ENCODE peak calls at places on chromosomes 11 and 22, in six cellular contexts. One of them, this sample, is unnamed.

GRCh38 chr22:29706493-29706892 is 13.3 kb upstream of the CABP7 start:
- DNase-seq in fibroblast of lung: no peak
- DNase-seq in trophoblast cell: no peak
- DNase-seq in neuronal stem cell: no peak
- DNase-seq in lower lobe of right lung: no peak
- DNase-seq in GM12878: no peak
- DNase-seq in this sample: no peak

GRCh38 chr11:86476109-86476861 is 101.6 kb downstream of the CCDC81 start:
- DNase-seq in trophoblast cell: no peak
- DNase-seq in GM12878: no peak
- DNase-seq in lower lobe of right lung: no peak
- DNase-seq in neuronal stem cell: no peak
- DNase-seq in fibroblast of lung: no peak
- DNase-seq in this sample: no peak

GRCh38 chr11:99176430-99176829 is 155.7 kb downstream of the CNTN5 start:
- DNase-seq in GM12878: no peak
- DNase-seq in neuronal stem cell: no peak
- DNase-seq in lower lobe of right lung: no peak
- DNase-seq in trophoblast cell: no peak
- DNase-seq in fibroblast of lung: no peak
- DNase-seq in this sample: no peak

GRCh38 chr11:16169541-16169940 is 186.8 kb downstream of the SOX6 start:
- DNase-seq in trophoblast cell: no peak
- DNase-seq in fibroblast of lung: no peak
- DNase-seq in GM12878: no peak
- DNase-seq in lower lobe of right lung: no peak
- DNase-seq in neuronal stem cell: no peak
- DNase-seq in this sample: no peak

GRCh38 chr11:126146454-126147192 is 64.8 kb downstream of the RPUSD4 start:
- DNase-seq in lower lobe of right lung: no peak
- DNase-seq in fibroblast of lung: no peak
- DNase-seq in neuronal stem cell: peak; percentile 92
- DNase-seq in trophoblast cell: no peak
- DNase-seq in GM12878: no peak
- DNase-seq in this sample: no peak

GRCh38 chr22:31497148-31497938 is 1.0 kb downstream of the SFI1 start:
- DNase-seq in GM12878: no peak
- DNase-seq in fibroblast of lung: no peak
- DNase-seq in trophoblast cell: no peak
- DNase-seq in neuronal stem cell: no peak
- DNase-seq in lower lobe of right lung: no peak
- DNase-seq in this sample: no peak

GRCh38 chr22:44261861-44262595 is 50.7 kb downstream of the SHISAL1 start:
- DNase-seq in fibroblast of lung: no peak
- DNase-seq in GM12878: no peak
- DNase-seq in trophoblast cell: no peak
- DNase-seq in neuronal stem cell: no peak
- DNase-seq in lower lobe of right lung: no peak
- DNase-seq in this sample: peak; percentile 50

GRCh38 chr22:49636214-49636613 is 191.5 kb downstream of the BRD1 start:
- DNase-seq in trophoblast cell: no peak
- DNase-seq in GM12878: no peak
- DNase-seq in lower lobe of right lung: no peak
- DNase-seq in fibroblast of lung: no peak
- DNase-seq in neuronal stem cell: no peak
- DNase-seq in this sample: no peak

GRCh38 chr22:47094861-47095330 is 332.4 kb downstream of the TBC1D22A start:
- DNase-seq in trophoblast cell: peak; percentile 59
- DNase-seq in lower lobe of right lung: no peak
- DNase-seq in GM12878: no peak
- DNase-seq in neuronal stem cell: no peak
- DNase-seq in fibroblast of lung: peak; percentile 53
- DNase-seq in this sample: no peak

GRCh38 chr11:118028626-118029025 is 42.4 kb downstream of the IL10RA start:
- DNase-seq in GM12878: no peak
- DNase-seq in neuronal stem cell: no peak
- DNase-seq in lower lobe of right lung: no peak
- DNase-seq in fibroblast of lung: no peak
- DNase-seq in trophoblast cell: no peak
- DNase-seq in this sample: no peak

GRCh38 chr11:74325649-74326645 is 14.5 kb upstream of the P4HA3 start:
- DNase-seq in lower lobe of right lung: peak; percentile 74
- DNase-seq in fibroblast of lung: peak; percentile 98
- DNase-seq in neuronal stem cell: no peak
- DNase-seq in GM12878: no peak
- DNase-seq in trophoblast cell: no peak
- DNase-seq in this sample: no peak

GRCh38 chr11:12043959-12044772 is 35.7 kb upstream of the DKK3 start:
- DNase-seq in trophoblast cell: peak; percentile 80
- DNase-seq in GM12878: no peak
- DNase-seq in fibroblast of lung: peak; percentile 91
- DNase-seq in lower lobe of right lung: peak; percentile 84
- DNase-seq in neuronal stem cell: peak; percentile 68
- DNase-seq in this sample: peak; percentile 22

GRCh38 chr11:37184371-37184770 is 586.3 kb upstream of the RAG2 start:
- DNase-seq in neuronal stem cell: no peak
- DNase-seq in lower lobe of right lung: no peak
- DNase-seq in fibroblast of lung: no peak
- DNase-seq in GM12878: no peak
- DNase-seq in trophoblast cell: no peak
- DNase-seq in this sample: no peak

GRCh38 chr22:27775087-27775697 is 26.4 kb downstream of the MN1 start:
- DNase-seq in neuronal stem cell: no peak
- DNase-seq in lower lobe of right lung: no peak
- DNase-seq in GM12878: no peak
- DNase-seq in trophoblast cell: no peak
- DNase-seq in fibroblast of lung: no peak
- DNase-seq in this sample: no peak

GRCh38 chr11:129637983-129638776 is 177.5 kb upstream of the TMEM45B start:
- DNase-seq in GM12878: no peak
- DNase-seq in neuronal stem cell: no peak
- DNase-seq in trophoblast cell: no peak
- DNase-seq in fibroblast of lung: no peak
- DNase-seq in lower lobe of right lung: no peak
- DNase-seq in this sample: no peak

GRCh38 chr22:41699264-41700104 is at the start of gene MEI1:
- DNase-seq in trophoblast cell: peak; percentile 85
- DNase-seq in lower lobe of right lung: peak; percentile 88
- DNase-seq in neuronal stem cell: no peak
- DNase-seq in fibroblast of lung: peak; percentile 64
- DNase-seq in GM12878: peak; percentile 57
- DNase-seq in this sample: no peak

GRCh38 chr22:27110985-27111451 is 453.6 kb downstream of the MIAT start:
- DNase-seq in neuronal stem cell: no peak
- DNase-seq in fibroblast of lung: no peak
- DNase-seq in lower lobe of right lung: no peak
- DNase-seq in GM12878: no peak
- DNase-seq in trophoblast cell: no peak
- DNase-seq in this sample: no peak

GRCh38 chr11:22459053-22459452 is 120.9 kb downstream of the SLC17A6 start:
- DNase-seq in trophoblast cell: peak; percentile 2
- DNase-seq in fibroblast of lung: peak; percentile 28
- DNase-seq in lower lobe of right lung: no peak
- DNase-seq in GM12878: no peak
- DNase-seq in neuronal stem cell: no peak
- DNase-seq in this sample: no peak

GRCh38 chr11:64268687-64269379 is 15.6 kb downstream of the BAD start:
- DNase-seq in lower lobe of right lung: peak; percentile 84
- DNase-seq in trophoblast cell: peak; percentile 77
- DNase-seq in GM12878: no peak
- DNase-seq in fibroblast of lung: peak; percentile 73
- DNase-seq in neuronal stem cell: no peak
- DNase-seq in this sample: no peak

GRCh38 chr22:49971232-49972162 is 10.9 kb downstream of the PIM3 start:
- DNase-seq in neuronal stem cell: no peak
- DNase-seq in trophoblast cell: peak; percentile 29
- DNase-seq in fibroblast of lung: peak; percentile 72
- DNase-seq in lower lobe of right lung: peak; percentile 94
- DNase-seq in GM12878: no peak
- DNase-seq in this sample: no peak

GRCh38 chr11:19817870-19818269 is 105.2 kb downstream of the NAV2 start:
- DNase-seq in trophoblast cell: no peak
- DNase-seq in neuronal stem cell: no peak
- DNase-seq in fibroblast of lung: no peak
- DNase-seq in lower lobe of right lung: no peak
- DNase-seq in GM12878: no peak
- DNase-seq in this sample: no peak

GRCh38 chr11:14329702-14330101 is 29.3 kb downstream of the RRAS2 start:
- DNase-seq in lower lobe of right lung: no peak
- DNase-seq in GM12878: no peak
- DNase-seq in trophoblast cell: no peak
- DNase-seq in neuronal stem cell: no peak
- DNase-seq in fibroblast of lung: no peak
- DNase-seq in this sample: no peak

GRCh38 chr11:107583629-107584195 is 7.2 kb upstream of the ELMOD1 start:
- DNase-seq in GM12878: no peak
- DNase-seq in trophoblast cell: no peak
- DNase-seq in neuronal stem cell: no peak
- DNase-seq in lower lobe of right lung: no peak
- DNase-seq in fibroblast of lung: no peak
- DNase-seq in this sample: no peak

DNA sequence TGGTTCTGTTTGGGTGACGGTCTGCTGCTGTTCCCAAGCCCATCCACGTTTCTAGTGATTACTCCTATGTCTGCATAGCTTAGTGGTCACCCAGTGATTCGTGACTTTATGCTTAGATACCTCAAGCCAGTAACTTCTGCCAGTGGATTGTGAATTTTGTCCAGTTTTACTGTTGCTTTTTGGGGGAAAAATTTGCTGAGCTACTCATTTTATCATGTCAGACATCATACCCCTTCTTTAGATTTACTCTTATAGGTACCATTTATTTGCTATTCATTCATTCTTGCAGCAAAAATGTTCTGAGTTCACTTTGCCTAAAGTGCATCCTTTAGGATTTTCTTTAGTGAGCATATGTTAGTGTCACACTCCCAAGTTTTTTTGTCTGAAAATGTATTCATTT is 59.9 kb downstream of the UVRAG start:
- DNase-seq in GM12878: no peak
- DNase-seq in neuronal stem cell: no peak
- DNase-seq in trophoblast cell: no peak
- DNase-seq in fibroblast of lung: no peak
- DNase-seq in lower lobe of right lung: no peak
- DNase-seq in this sample: no peak
- H3K27ac ChIP-seq in GM12878: peak overlapping the region; percentile 26
- H3K27ac ChIP-seq in neuronal stem cell: no peak overlapping the region
- H3K27ac ChIP-seq in trophoblast cell: no peak overlapping the region
- H3K27ac ChIP-seq in fibroblast of lung: no peak overlapping the region
- H3K27ac ChIP-seq in lower lobe of right lung: no peak overlapping the region
- H3K27ac ChIP-seq in this sample: no peak overlapping the region

DNA sequence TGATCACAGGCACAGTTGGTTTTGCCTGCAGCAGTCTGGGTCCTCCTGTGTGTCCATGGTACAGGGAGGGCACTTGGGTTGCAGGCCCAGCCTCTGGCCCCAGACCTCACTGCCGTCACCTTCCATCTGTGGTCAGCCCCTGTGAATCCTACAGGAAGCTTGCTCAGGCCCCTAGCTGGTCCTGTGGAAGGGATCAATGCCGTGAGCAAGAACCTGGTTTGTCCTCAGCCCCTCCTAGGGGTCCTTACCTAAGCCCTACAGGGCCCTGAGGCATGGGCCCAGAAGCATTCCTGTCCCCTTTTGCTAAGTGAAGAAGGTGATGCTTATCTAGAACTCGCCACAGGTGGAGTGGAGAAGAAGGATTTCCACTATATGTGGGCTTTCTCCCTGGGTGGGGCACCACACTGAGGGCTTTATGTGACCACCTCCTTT is 29.9 kb downstream of the MED15 start:
- DNase-seq in neuronal stem cell: no peak
- DNase-seq in fibroblast of lung: no peak
- DNase-seq in lower lobe of right lung: peak; percentile 24
- DNase-seq in trophoblast cell: no peak
- DNase-seq in GM12878: no peak
- DNase-seq in this sample: no peak
- H3K36me3 ChIP-seq in neuronal stem cell: peaks cover 72% of the 10 kb centered on the region
- H3K36me3 ChIP-seq in fibroblast of lung: peaks cover 18% of the 10 kb centered on the region
- H3K36me3 ChIP-seq in lower lobe of right lung: peaks cover 59% of the 10 kb centered on the region
- H3K36me3 ChIP-seq in trophoblast cell: peaks cover 31% of the 10 kb centered on the region
- H3K36me3 ChIP-seq in GM12878: peaks cover 35% of the 10 kb centered on the region
- H3K36me3 ChIP-seq in this sample: peaks cover 55% of the 10 kb centered on the region

GRCh38 chr11:47109882-47110281 is 66.8 kb downstream of the ARFGAP2 start:
- DNase-seq in trophoblast cell: no peak
- DNase-seq in GM12878: no peak
- DNase-seq in fibroblast of lung: no peak
- DNase-seq in neuronal stem cell: no peak
- DNase-seq in lower lobe of right lung: no peak
- DNase-seq in this sample: no peak
- H3K27ac ChIP-seq in trophoblast cell: no peak overlapping the region
- H3K27ac ChIP-seq in GM12878: no peak overlapping the region
- H3K27ac ChIP-seq in fibroblast of lung: no peak overlapping the region
- H3K27ac ChIP-seq in neuronal stem cell: no peak overlapping the region
- H3K27ac ChIP-seq in lower lobe of right lung: no peak overlapping the region
- H3K27ac ChIP-seq in this sample: no peak overlapping the region

GRCh38 chr11:130881475-130882137 is 34.7 kb downstream of the SNX19 start:
- DNase-seq in trophoblast cell: no peak
- DNase-seq in GM12878: no peak
- DNase-seq in fibroblast of lung: no peak
- DNase-seq in lower lobe of right lung: no peak
- DNase-seq in neuronal stem cell: no peak
- DNase-seq in this sample: no peak
- H3K36me3 ChIP-seq in trophoblast cell: peaks cover 15% of the 10 kb centered on the region
- H3K36me3 ChIP-seq in GM12878: peaks cover 29% of the 10 kb centered on the region
- H3K36me3 ChIP-seq in fibroblast of lung: peaks cover 11% of the 10 kb centered on the region
- H3K36me3 ChIP-seq in lower lobe of right lung: peaks cover 97% of the 10 kb centered on the region
- H3K36me3 ChIP-seq in neuronal stem cell: peaks cover 96% of the 10 kb centered on the region
- H3K36me3 ChIP-seq in this sample: peaks cover 53% of the 10 kb centered on the region

GRCh38 chr11:114155116-114155515 is 95.6 kb downstream of the ZBTB16 start:
- DNase-seq in trophoblast cell: no peak
- DNase-seq in lower lobe of right lung: no peak
- DNase-seq in GM12878: no peak
- DNase-seq in fibroblast of lung: no peak
- DNase-seq in neuronal stem cell: no peak
- DNase-seq in this sample: no peak
- H3K27ac ChIP-seq in trophoblast cell: no peak overlapping the region
- H3K27ac ChIP-seq in lower lobe of right lung: peak overlapping the region; percentile 97
- H3K27ac ChIP-seq in GM12878: no peak overlapping the region
- H3K27ac ChIP-seq in fibroblast of lung: no peak overlapping the region
- H3K27ac ChIP-seq in neuronal stem cell: no peak overlapping the region
- H3K27ac ChIP-seq in this sample: no peak overlapping the region

GRCh38 chr11:45187375-45187774 is 40.9 kb downstream of the PRDM11 start:
- DNase-seq in trophoblast cell: no peak
- DNase-seq in neuronal stem cell: no peak
- DNase-seq in lower lobe of right lung: no peak
- DNase-seq in fibroblast of lung: no peak
- DNase-seq in GM12878: no peak
- DNase-seq in this sample: no peak
- H3K36me3 ChIP-seq in trophoblast cell: no peaks in the 10 kb centered on the region
- H3K36me3 ChIP-seq in neuronal stem cell: peaks cover 34% of the 10 kb centered on the region
- H3K36me3 ChIP-seq in lower lobe of right lung: peaks cover 34% of the 10 kb centered on the region
- H3K36me3 ChIP-seq in fibroblast of lung: no peaks in the 10 kb centered on the region
- H3K36me3 ChIP-seq in GM12878: no peaks in the 10 kb centered on the region
- H3K36me3 ChIP-seq in this sample: no peaks in the 10 kb centered on the region